ENCODE peak calls at places on chromosomes 13 and 19, in eight cellular contexts. One of them, this sample, is unnamed.

GRCh38 chr13:105591308-105591707 is 944.2 kb downstream of the EFNB2 start:
- DNase-seq in OCI-LY7: no peak
- DNase-seq in GM23338: no peak
- DNase-seq in hepatocyte: no peak
- DNase-seq in SK-N-SH: no peak
- DNase-seq in PC-3: no peak
- DNase-seq in MM.1S: no peak
- DNase-seq in HCT116: no peak
- DNase-seq in this sample: no peak

GRCh38 chr13:101946411-101946810 is 455.4 kb downstream of the FGF14 start:
- DNase-seq in HCT116: no peak
- DNase-seq in SK-N-SH: no peak
- DNase-seq in GM23338: no peak
- DNase-seq in MM.1S: no peak
- DNase-seq in PC-3: no peak
- DNase-seq in OCI-LY7: no peak
- DNase-seq in hepatocyte: no peak
- DNase-seq in this sample: no peak

GRCh38 chr13:49844191-49844590 is 51.7 kb upstream of the KPNA3 start:
- DNase-seq in PC-3: no peak
- DNase-seq in HCT116: no peak
- DNase-seq in MM.1S: no peak
- DNase-seq in GM23338: no peak
- DNase-seq in OCI-LY7: no peak
- DNase-seq in hepatocyte: no peak
- DNase-seq in SK-N-SH: no peak
- DNase-seq in this sample: no peak

GRCh38 chr19:38193445-38193844 is 30.6 kb downstream of the DPF1 start:
- DNase-seq in MM.1S: no peak
- DNase-seq in SK-N-SH: no peak
- DNase-seq in PC-3: no peak
- DNase-seq in HCT116: no peak
- DNase-seq in OCI-LY7: no peak
- DNase-seq in GM23338: no peak
- DNase-seq in hepatocyte: no peak
- DNase-seq in this sample: no peak

GRCh38 chr13:24511019-24511823 is 1.4 kb downstream of the PARP4 start:
- DNase-seq in PC-3: peak; percentile 92
- DNase-seq in SK-N-SH: peak; percentile 32
- DNase-seq in OCI-LY7: peak; percentile 72
- DNase-seq in hepatocyte: peak; percentile 67
- DNase-seq in MM.1S: peak; percentile 44
- DNase-seq in HCT116: peak; percentile 65
- DNase-seq in GM23338: peak; percentile 33
- DNase-seq in this sample: peak; percentile 11

GRCh38 chr19:38209152-38209551 is 14.9 kb downstream of the DPF1 start:
- DNase-seq in SK-N-SH: no peak
- DNase-seq in PC-3: no peak
- DNase-seq in HCT116: no peak
- DNase-seq in hepatocyte: no peak
- DNase-seq in OCI-LY7: no peak
- DNase-seq in MM.1S: no peak
- DNase-seq in GM23338: peak; percentile 84
- DNase-seq in this sample: peak; percentile 49

GRCh38 chr13:71789952-71790351 is 77.1 kb downstream of the DACH1 start:
- DNase-seq in SK-N-SH: no peak
- DNase-seq in OCI-LY7: no peak
- DNase-seq in HCT116: no peak
- DNase-seq in MM.1S: no peak
- DNase-seq in GM23338: no peak
- DNase-seq in PC-3: no peak
- DNase-seq in hepatocyte: no peak
- DNase-seq in this sample: no peak

GRCh38 chr13:111006508-111007031 is 91.7 kb upstream of the ANKRD10 start:
- DNase-seq in hepatocyte: peak; percentile 65
- DNase-seq in OCI-LY7: no peak
- DNase-seq in SK-N-SH: no peak
- DNase-seq in HCT116: no peak
- DNase-seq in PC-3: no peak
- DNase-seq in GM23338: peak; percentile 19
- DNase-seq in MM.1S: no peak
- DNase-seq in this sample: peak; percentile 37

GRCh38 chr13:76123548-76123947 is 487.4 kb downstream of the LMO7 start:
- DNase-seq in hepatocyte: no peak
- DNase-seq in GM23338: no peak
- DNase-seq in MM.1S: no peak
- DNase-seq in OCI-LY7: no peak
- DNase-seq in HCT116: no peak
- DNase-seq in SK-N-SH: no peak
- DNase-seq in PC-3: no peak
- DNase-seq in this sample: no peak

GRCh38 chr19:22427587-22428298 is 5.6 kb upstream of the ZNF98 start:
- DNase-seq in HCT116: no peak
- DNase-seq in SK-N-SH: no peak
- DNase-seq in GM23338: no peak
- DNase-seq in MM.1S: no peak
- DNase-seq in OCI-LY7: no peak
- DNase-seq in PC-3: no peak
- DNase-seq in hepatocyte: no peak
- DNase-seq in this sample: no peak

GRCh38 chr19:38841180-38841766 is 8.5 kb downstream of the HNRNPL start:
- DNase-seq in MM.1S: no peak
- DNase-seq in PC-3: no peak
- DNase-seq in GM23338: no peak
- DNase-seq in hepatocyte: no peak
- DNase-seq in SK-N-SH: no peak
- DNase-seq in OCI-LY7: no peak
- DNase-seq in HCT116: no peak
- DNase-seq in this sample: no peak

GRCh38 chr13:41216160-41216559 is 21.8 kb upstream of the KBTBD7 start:
- DNase-seq in PC-3: peak; percentile 55
- DNase-seq in SK-N-SH: no peak
- DNase-seq in GM23338: no peak
- DNase-seq in MM.1S: no peak
- DNase-seq in hepatocyte: no peak
- DNase-seq in OCI-LY7: no peak
- DNase-seq in HCT116: no peak
- DNase-seq in this sample: no peak

GRCh38 chr13:71801781-71802180 is 65.2 kb downstream of the DACH1 start:
- DNase-seq in SK-N-SH: peak; percentile 61
- DNase-seq in GM23338: no peak
- DNase-seq in MM.1S: no peak
- DNase-seq in hepatocyte: no peak
- DNase-seq in HCT116: no peak
- DNase-seq in OCI-LY7: no peak
- DNase-seq in PC-3: no peak
- DNase-seq in this sample: peak; percentile 61

GRCh38 chr13:44207476-44207875 is 166.1 kb upstream of the SERP2 start:
- DNase-seq in PC-3: peak; percentile 85
- DNase-seq in hepatocyte: no peak
- DNase-seq in OCI-LY7: no peak
- DNase-seq in GM23338: no peak
- DNase-seq in SK-N-SH: no peak
- DNase-seq in MM.1S: no peak
- DNase-seq in HCT116: no peak
- DNase-seq in this sample: no peak

GRCh38 chr13:29563941-29564340 is 31.5 kb downstream of the SLC7A1 start:
- DNase-seq in OCI-LY7: no peak
- DNase-seq in hepatocyte: no peak
- DNase-seq in MM.1S: no peak
- DNase-seq in HCT116: no peak
- DNase-seq in GM23338: no peak
- DNase-seq in PC-3: no peak
- DNase-seq in SK-N-SH: no peak
- DNase-seq in this sample: no peak

GRCh38 chr19:16369664-16370576 is 45.3 kb downstream of the KLF2 start:
- DNase-seq in SK-N-SH: no peak
- DNase-seq in OCI-LY7: no peak
- DNase-seq in PC-3: no peak
- DNase-seq in HCT116: no peak
- DNase-seq in hepatocyte: no peak
- DNase-seq in GM23338: no peak
- DNase-seq in MM.1S: no peak
- DNase-seq in this sample: no peak

GRCh38 chr19:48441360-48442050 is 4.3 kb upstream of the GRWD1 start:
- DNase-seq in HCT116: no peak
- DNase-seq in PC-3: no peak
- DNase-seq in MM.1S: no peak
- DNase-seq in hepatocyte: no peak
- DNase-seq in GM23338: no peak
- DNase-seq in OCI-LY7: no peak
- DNase-seq in SK-N-SH: no peak
- DNase-seq in this sample: no peak

GRCh38 chr13:92224052-92224821 is 825.8 kb downstream of the GPC5 start:
- DNase-seq in HCT116: no peak
- DNase-seq in GM23338: no peak
- DNase-seq in MM.1S: peak; percentile 82
- DNase-seq in hepatocyte: peak; percentile 18
- DNase-seq in SK-N-SH: no peak
- DNase-seq in PC-3: no peak
- DNase-seq in OCI-LY7: no peak
- DNase-seq in this sample: no peak

GRCh38 chr13:30079501-30079900 is 227.8 kb downstream of the KATNAL1 start:
- DNase-seq in MM.1S: no peak
- DNase-seq in GM23338: no peak
- DNase-seq in PC-3: no peak
- DNase-seq in HCT116: no peak
- DNase-seq in SK-N-SH: no peak
- DNase-seq in OCI-LY7: no peak
- DNase-seq in hepatocyte: no peak
- DNase-seq in this sample: no peak

GRCh38 chr19:6509118-6509971 is 7.2 kb upstream of the TUBB4A start:
- DNase-seq in hepatocyte: peak; percentile 45
- DNase-seq in GM23338: no peak
- DNase-seq in SK-N-SH: no peak
- DNase-seq in MM.1S: no peak
- DNase-seq in HCT116: no peak
- DNase-seq in PC-3: no peak
- DNase-seq in OCI-LY7: no peak
- DNase-seq in this sample: no peak

GRCh38 chr19:47274891-47275865 is 493 bp downstream of the INAFM1 start:
- DNase-seq in HCT116: no peak
- DNase-seq in OCI-LY7: no peak
- DNase-seq in hepatocyte: no peak
- DNase-seq in PC-3: peak; percentile 1
- DNase-seq in SK-N-SH: peak; percentile 60
- DNase-seq in GM23338: peak; percentile 62
- DNase-seq in MM.1S: no peak
- DNase-seq in this sample: peak; percentile 72

GRCh38 chr13:96020155-96020575 is 33.0 kb downstream of the UGGT2 start:
- DNase-seq in SK-N-SH: peak; percentile 56
- DNase-seq in OCI-LY7: peak; percentile 14
- DNase-seq in hepatocyte: peak; percentile 80
- DNase-seq in PC-3: peak; percentile 69
- DNase-seq in GM23338: peak; percentile 74
- DNase-seq in HCT116: peak; percentile 56
- DNase-seq in MM.1S: peak; percentile 64
- DNase-seq in this sample: peak; percentile 79

GRCh38 chr19:41064974-41065569 is 23.2 kb upstream of the CYP2A13 start:
- DNase-seq in hepatocyte: no peak
- DNase-seq in PC-3: peak; percentile 4
- DNase-seq in GM23338: peak; percentile 88
- DNase-seq in MM.1S: peak; percentile 26
- DNase-seq in HCT116: peak; percentile 61
- DNase-seq in OCI-LY7: peak; percentile 17
- DNase-seq in SK-N-SH: peak; percentile 10
- DNase-seq in this sample: peak; percentile 38
- TF ChIP-seq EZH2phosphoT487 in hepatocyte: no peak
- TF ChIP-seq EZH2phosphoT487 in PC-3: no peak
- TF ChIP-seq EZH2phosphoT487 in GM23338: no peak
- TF ChIP-seq EZH2phosphoT487 in MM.1S: no peak
- TF ChIP-seq EZH2phosphoT487 in HCT116: no peak
- TF ChIP-seq EZH2phosphoT487 in OCI-LY7: no peak
- TF ChIP-seq EZH2phosphoT487 in SK-N-SH: no peak
- TF ChIP-seq EZH2phosphoT487 in this sample: no peak

GRCh38 chr13:60753641-60754040 is 356.6 kb downstream of the TDRD3 start:
- DNase-seq in hepatocyte: no peak
- DNase-seq in OCI-LY7: no peak
- DNase-seq in SK-N-SH: no peak
- DNase-seq in PC-3: no peak
- DNase-seq in GM23338: no peak
- DNase-seq in MM.1S: no peak
- DNase-seq in HCT116: no peak
- DNase-seq in this sample: no peak
- TF ChIP-seq EZH2phosphoT487 in hepatocyte: no peak
- TF ChIP-seq EZH2phosphoT487 in OCI-LY7: no peak
- TF ChIP-seq EZH2phosphoT487 in SK-N-SH: no peak
- TF ChIP-seq EZH2phosphoT487 in PC-3: no peak
- TF ChIP-seq EZH2phosphoT487 in GM23338: no peak
- TF ChIP-seq EZH2phosphoT487 in MM.1S: no peak
- TF ChIP-seq EZH2phosphoT487 in HCT116: no peak
- TF ChIP-seq EZH2phosphoT487 in this sample: no peak

DNA sequence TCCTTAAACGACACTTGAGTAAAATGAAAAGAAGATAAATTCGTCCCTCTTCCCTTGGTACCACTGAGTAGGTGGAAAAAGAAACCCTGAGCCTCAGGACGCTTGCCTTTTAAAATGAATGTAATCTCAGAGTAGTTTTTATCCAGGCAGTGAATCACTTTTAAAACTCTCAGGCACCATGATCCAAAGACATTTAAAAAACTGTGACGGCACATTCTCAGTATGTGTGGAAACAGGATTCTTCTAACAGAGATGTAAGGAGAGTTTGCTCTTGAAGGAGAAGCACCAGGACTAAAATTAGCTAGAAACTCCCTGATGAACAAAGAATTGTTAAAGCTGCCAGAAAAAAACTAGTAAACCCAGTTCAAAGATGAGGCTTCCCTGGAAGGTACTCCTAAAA is 105.7 kb upstream of the SLC15A1 start:
- DNase-seq in hepatocyte: no peak
- DNase-seq in PC-3: no peak
- DNase-seq in MM.1S: peak; percentile 0
- DNase-seq in GM23338: no peak
- DNase-seq in SK-N-SH: no peak
- DNase-seq in HCT116: no peak
- DNase-seq in OCI-LY7: no peak
- DNase-seq in this sample: no peak
- TF ChIP-seq EZH2phosphoT487 in hepatocyte: no peak
- TF ChIP-seq EZH2phosphoT487 in PC-3: no peak
- TF ChIP-seq EZH2phosphoT487 in MM.1S: no peak
- TF ChIP-seq EZH2phosphoT487 in GM23338: no peak
- TF ChIP-seq EZH2phosphoT487 in SK-N-SH: no peak
- TF ChIP-seq EZH2phosphoT487 in HCT116: no peak
- TF ChIP-seq EZH2phosphoT487 in OCI-LY7: no peak
- TF ChIP-seq EZH2phosphoT487 in this sample: no peak

DNA sequence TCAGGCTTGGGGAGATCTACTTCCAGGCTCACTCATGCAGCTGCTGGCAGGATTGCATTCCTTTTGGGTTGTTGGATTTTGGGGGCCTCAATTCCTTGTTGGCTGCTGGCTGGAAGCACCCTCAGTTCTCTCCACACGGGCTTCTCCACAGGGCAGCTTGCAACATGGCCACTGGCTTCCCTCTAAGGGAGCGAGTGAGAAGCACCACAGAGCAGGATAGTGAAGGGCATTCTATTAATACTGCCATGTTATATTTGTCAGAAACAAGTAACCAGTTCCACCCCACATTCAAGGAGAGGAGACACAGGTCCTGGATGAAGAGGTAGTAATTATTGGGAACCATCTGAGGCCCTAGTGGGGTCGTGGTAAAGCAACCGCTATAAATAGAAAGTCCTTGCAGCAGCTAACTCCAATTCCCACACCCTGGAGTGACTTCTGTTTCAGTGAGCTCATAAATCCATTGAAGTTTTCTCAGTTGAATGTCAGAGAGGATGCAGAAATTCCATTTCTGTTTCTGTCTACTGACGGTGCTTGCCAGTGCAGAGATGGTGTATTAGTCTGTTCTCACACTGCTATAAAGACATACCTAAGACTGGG is 558.9 kb downstream of the IRS2 start:
- DNase-seq in OCI-LY7: no peak
- DNase-seq in HCT116: no peak
- DNase-seq in SK-N-SH: no peak
- DNase-seq in PC-3: no peak
- DNase-seq in hepatocyte: no peak
- DNase-seq in GM23338: no peak
- DNase-seq in MM.1S: no peak
- DNase-seq in this sample: no peak
- TF ChIP-seq EZH2phosphoT487 in OCI-LY7: no peak
- TF ChIP-seq EZH2phosphoT487 in HCT116: no peak
- TF ChIP-seq EZH2phosphoT487 in SK-N-SH: no peak
- TF ChIP-seq EZH2phosphoT487 in PC-3: no peak
- TF ChIP-seq EZH2phosphoT487 in hepatocyte: no peak
- TF ChIP-seq EZH2phosphoT487 in GM23338: no peak
- TF ChIP-seq EZH2phosphoT487 in MM.1S: no peak
- TF ChIP-seq EZH2phosphoT487 in this sample: no peak